ENCODE peak calls at places on chromosome 18, in seven cellular contexts. W is cardiac muscle cell, H is tibial nerve, Z is Caco-2, A is cardiac fibroblast, G is tibial artery, U is OCI-LY7. Y is an unnamed sample.

GRCh38 chr18:28115149-28115550 is 61.8 kb downstream of the CDH2 start:
- DNase-seq in H (no peak), A (peak; percentile 84), G (no peak), W (peak; percentile 82), U (no peak), Z (no peak), Y (no peak)

GRCh38 chr18:64618390-64618789 is 469.5 kb upstream of the LINC00305 start:
- DNase-seq in Z (no peak), A (no peak), G (no peak), W (no peak), H (no peak), U (no peak), Y (no peak)

GRCh38 chr18:13684546-13684945 is 41.8 kb downstream of the FAM210A start:
- DNase-seq in H (no peak), W (no peak), U (no peak), G (no peak), A (no peak), Z (no peak), Y (no peak)

GRCh38 chr18:79726721-79727120 is 47.1 kb downstream of the CTDP1 start:
- DNase-seq in H (no peak), U (no peak), A (no peak), G (no peak), W (no peak), Z (no peak), Y (no peak)

GRCh38 chr18:9826666-9827065 is 59.1 kb upstream of the TXNDC2 start:
- DNase-seq in U (no peak), Z (no peak), G (no peak), W (no peak), H (no peak), A (no peak), Y (no peak)

GRCh38 chr18:22817844-22818243 is 115.3 kb upstream of the RBBP8 start:
- DNase-seq in G (no peak), Z (no peak), H (no peak), A (peak; percentile 65), W (peak; percentile 10), U (no peak), Y (no peak)

GRCh38 chr18:22271030-22271429 is 101.6 kb downstream of the GATA6 start:
- DNase-seq in W (no peak), A (no peak), Z (no peak), H (no peak), G (no peak), U (no peak), Y (no peak)

GRCh38 chr18:62033207-62033606 is 140.4 kb upstream of the RNF152 start:
- DNase-seq in Z (no peak), G (no peak), H (no peak), W (no peak), A (no peak), U (no peak), Y (no peak)

GRCh38 chr18:13375302-13376255 is 157.0 kb downstream of the LDLRAD4 start:
- DNase-seq in G (peak; percentile 89), Z (no peak), A (peak; percentile 86), W (peak; percentile 88), U (no peak), H (peak; percentile 42), Y (no peak)

GRCh38 chr18:23779696-23780303 is 90.5 kb downstream of the LAMA3 start:
- DNase-seq in A (peak; percentile 36), H (no peak), U (no peak), W (peak; percentile 40), Z (no peak), G (no peak), Y (no peak)

GRCh38 chr18:45413180-45413836 is 202.0 kb upstream of the SLC14A2 start:
- DNase-seq in H (no peak), U (no peak), W (peak; percentile 19), Z (no peak), A (no peak), G (no peak), Y (no peak)

GRCh38 chr18:46424898-46425297 is 232.1 kb downstream of the LOXHD1 start:
- DNase-seq in H (no peak), Z (no peak), G (no peak), A (no peak), U (no peak), W (no peak), Y (no peak)

GRCh38 chr18:63207825-63208224 is 111.7 kb downstream of the BCL2 start:
- DNase-seq in G (no peak), A (no peak), Z (no peak), U (peak; percentile 26), H (no peak), W (no peak), Y (no peak)

GRCh38 chr18:24992491-24992890 is 359.5 kb downstream of the ZNF521 start:
- DNase-seq in A (no peak), Z (no peak), U (no peak), H (no peak), W (no peak), G (no peak), Y (no peak)

GRCh38 chr18:10950876-10951630 is 198.3 kb downstream of the PIEZO2 start:
- DNase-seq in U (peak; percentile 88), A (no peak), H (no peak), Z (no peak), G (no peak), W (no peak), Y (no peak)

GRCh38 chr18:44747157-44747556 is 66.5 kb downstream of the SETBP1 start:
- DNase-seq in A (no peak), G (no peak), U (no peak), H (no peak), Z (no peak), W (no peak), Y (no peak)

GRCh38 chr18:70415823-70416488 is 127.1 kb downstream of the SOCS6 start:
- DNase-seq in G (no peak), W (no peak), U (no peak), H (no peak), Z (no peak), A (no peak), Y (no peak)

GRCh38 chr18:46715062-46715461 is 41.8 kb downstream of the ST8SIA5 start:
- DNase-seq in U (no peak), Z (no peak), A (no peak), H (no peak), G (no peak), W (no peak), Y (no peak)

GRCh38 chr18:22556271-22556990 is 138.7 kb upstream of the CTAGE1 start:
- DNase-seq in U (no peak), G (peak; percentile 94), H (no peak), Z (no peak), W (peak; percentile 46), A (no peak), Y (no peak)

GRCh38 chr18:74972354-74972753 is 236.6 kb downstream of the PTGR3 start:
- DNase-seq in U (no peak), A (no peak), Z (no peak), W (no peak), G (no peak), H (no peak), Y (no peak)

GRCh38 chr18:9629709-9630108 is 15.3 kb upstream of the PPP4R1 start:
- DNase-seq in G (no peak), Z (peak; percentile 43), W (peak; percentile 72), U (no peak), A (peak; percentile 31), H (no peak), Y (no peak)

GRCh38 chr18:37403100-37403781 is 162.4 kb downstream of the CELF4 start:
- DNase-seq in H (no peak), W (peak; percentile 91), G (no peak), Z (no peak), A (peak; percentile 41), U (no peak), Y (no peak)

GRCh38 chr18:74530584-74530862 is 3.8 kb upstream of the CNDP1 start:
- DNase-seq in Z (no peak), U (no peak), G (no peak), W (no peak), A (no peak), H (no peak), Y (no peak)

GRCh38 chr18:72504866-72505265 is 39.3 kb downstream of the CBLN2 start:
- DNase-seq in H (no peak), A (no peak), U (no peak), W (no peak), G (no peak), Z (no peak), Y (no peak)

GRCh38 chr18:44771957-44772917 is 91.5 kb downstream of the SETBP1 start:
- DNase-seq in G (no peak), U (no peak), A (no peak), Z (peak; percentile 53), H (peak; percentile 18), W (no peak), Y (no peak)

GRCh38 chr18:59553273-59553672 is 143.9 kb downstream of the CCBE1 start:
- DNase-seq in W (no peak), G (no peak), Z (no peak), A (no peak), U (no peak), H (no peak), Y (no peak)

GRCh38 chr18:45295388-45295787 is 319.9 kb upstream of the SLC14A2 start:
- DNase-seq in H (no peak), U (no peak), Z (no peak), A (no peak), W (no peak), G (no peak), Y (no peak)

GRCh38 chr18:2442726-2443275 is 128.5 kb downstream of the METTL4 start:
- DNase-seq in G (no peak), U (no peak), H (no peak), A (peak; percentile 38), Z (no peak), W (peak; percentile 36), Y (no peak)

GRCh38 chr18:12246849-12247808 is 7.0 kb upstream of the CIDEA start:
- DNase-seq in H (no peak), A (peak; percentile 18), Z (no peak), W (peak; percentile 48), G (no peak), U (no peak), Y (peak; percentile 61)
- TF ChIP-seq CTCF in H (no peak), A (peak; percentile 19), Z (no peak), W (peak; percentile 60), G (no peak), U (peak; percentile 49), Y (peak; percentile 50)

GRCh38 chr18:49648811-49649210 is 87.0 kb downstream of the LIPG start:
- DNase-seq in A (no peak), Z (no peak), W (no peak), G (no peak), H (no peak), U (no peak), Y (no peak)
- TF ChIP-seq CTCF in A (peak; percentile 19), Z (no peak), W (no peak), G (no peak), H (no peak), U (no peak), Y (peak; percentile 30)

DNA sequence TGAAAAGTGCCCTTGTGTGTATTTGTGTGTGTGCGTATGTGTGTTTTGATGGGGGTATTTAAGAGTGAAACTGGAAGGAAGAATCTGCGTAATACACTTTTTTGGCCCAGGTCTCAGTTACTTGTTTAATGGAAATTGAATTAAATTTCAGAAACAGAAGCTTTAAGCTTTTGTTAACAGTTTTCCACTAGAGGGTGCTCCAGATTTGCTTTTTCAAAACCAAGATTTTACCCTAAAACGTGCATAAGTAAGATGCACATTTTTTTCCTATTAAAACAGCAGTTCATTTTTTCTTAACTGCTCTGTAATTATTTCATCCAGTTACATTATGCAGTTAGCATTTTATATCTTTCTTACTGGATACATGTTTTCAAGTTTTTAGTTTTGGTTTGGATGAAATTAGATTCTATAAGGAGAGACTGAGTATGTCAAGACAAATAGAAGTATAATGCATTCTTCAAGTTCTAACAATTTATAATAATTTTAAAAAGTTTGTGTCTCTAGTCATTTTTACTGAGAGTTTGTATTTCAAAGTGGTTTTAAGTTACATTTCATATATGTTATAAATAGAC is 97.2 kb downstream of the PIK3C3 start:
- DNase-seq in Z (no peak), G (no peak), A (peak; percentile 67), W (peak; percentile 59), U (peak; percentile 8), H (no peak), Y (no peak)
- TF ChIP-seq CTCF in Z (peak; percentile 8), G (no peak), A (peak; percentile 53), W (peak; percentile 68), U (peak; percentile 66), H (peak; percentile 16), Y (peak; percentile 52)

GRCh38 chr18:77015176-77015575 is 117.4 kb downstream of the MBP start:
- DNase-seq in H (no peak), G (no peak), U (no peak), W (peak; percentile 50), Z (no peak), A (no peak), Y (no peak)
- TF ChIP-seq CTCF in H (no peak), G (no peak), U (no peak), W (no peak), Z (no peak), A (no peak), Y (no peak)